ENCODE peak calls at places on chromosomes 5 and 9, in eight cellular contexts. One of them, this sample, is unnamed.

GRCh38 chr9:136614967-136615623 is 47.6 kb upstream of the EGFL7 start:
- DNase-seq in kidney: peak
- DNase-seq in tibial artery: no peak
- DNase-seq in vagina: no peak
- DNase-seq in lung: no peak
- DNase-seq in activated CD8-positive, alpha-beta T cell treated with anti-CD3 and anti-CD28 coated beads for 36 hours: no peak
- DNase-seq in adrenal gland: no peak
- DNase-seq in left ventricle myocardium inferior: peak
- DNase-seq in this sample: no peak

GRCh38 chr5:168712280-168712924 is 133.2 kb upstream of the PANK3 start:
- DNase-seq in kidney: no peak
- DNase-seq in tibial artery: peak
- DNase-seq in vagina: no peak
- DNase-seq in lung: no peak
- DNase-seq in activated CD8-positive, alpha-beta T cell treated with anti-CD3 and anti-CD28 coated beads for 36 hours: no peak
- DNase-seq in adrenal gland: no peak
- DNase-seq in left ventricle myocardium inferior: no peak
- DNase-seq in this sample: no peak

GRCh38 chr5:83472213-83472507 is 616 bp downstream of the VCAN start:
- DNase-seq in kidney: no peak
- DNase-seq in tibial artery: no peak
- DNase-seq in vagina: no peak
- DNase-seq in lung: no peak
- DNase-seq in activated CD8-positive, alpha-beta T cell treated with anti-CD3 and anti-CD28 coated beads for 36 hours: no peak
- DNase-seq in adrenal gland: no peak
- DNase-seq in left ventricle myocardium inferior: no peak
- DNase-seq in this sample: no peak

GRCh38 chr9:90933468-90933867 is 131.8 kb downstream of the SYK start:
- DNase-seq in kidney: no peak
- DNase-seq in tibial artery: no peak
- DNase-seq in vagina: no peak
- DNase-seq in lung: no peak
- DNase-seq in activated CD8-positive, alpha-beta T cell treated with anti-CD3 and anti-CD28 coated beads for 36 hours: no peak
- DNase-seq in adrenal gland: no peak
- DNase-seq in left ventricle myocardium inferior: no peak
- DNase-seq in this sample: no peak

GRCh38 chr5:141441571-141442170 is 11.4 kb downstream of the PCDHGA12 start:
- DNase-seq in kidney: no peak
- DNase-seq in tibial artery: no peak
- DNase-seq in vagina: no peak
- DNase-seq in lung: no peak
- DNase-seq in activated CD8-positive, alpha-beta T cell treated with anti-CD3 and anti-CD28 coated beads for 36 hours: no peak
- DNase-seq in adrenal gland: no peak
- DNase-seq in left ventricle myocardium inferior: peak
- DNase-seq in this sample: no peak

GRCh38 chr9:128009639-128010038 is 28.9 kb upstream of the EEIG1 start:
- DNase-seq in kidney: no peak
- DNase-seq in tibial artery: no peak
- DNase-seq in vagina: no peak
- DNase-seq in lung: no peak
- DNase-seq in activated CD8-positive, alpha-beta T cell treated with anti-CD3 and anti-CD28 coated beads for 36 hours: no peak
- DNase-seq in adrenal gland: no peak
- DNase-seq in left ventricle myocardium inferior: no peak
- DNase-seq in this sample: no peak

GRCh38 chr9:112348993-112349333 is 15.5 kb upstream of the PTBP3 start:
- DNase-seq in kidney: no peak
- DNase-seq in tibial artery: no peak
- DNase-seq in vagina: no peak
- DNase-seq in lung: no peak
- DNase-seq in activated CD8-positive, alpha-beta T cell treated with anti-CD3 and anti-CD28 coated beads for 36 hours: no peak
- DNase-seq in adrenal gland: no peak
- DNase-seq in left ventricle myocardium inferior: no peak
- DNase-seq in this sample: no peak

GRCh38 chr5:159449925-159450324 is 119.6 kb upstream of the IL12B start:
- DNase-seq in kidney: no peak
- DNase-seq in tibial artery: no peak
- DNase-seq in vagina: no peak
- DNase-seq in lung: no peak
- DNase-seq in activated CD8-positive, alpha-beta T cell treated with anti-CD3 and anti-CD28 coated beads for 36 hours: no peak
- DNase-seq in adrenal gland: peak
- DNase-seq in left ventricle myocardium inferior: no peak
- DNase-seq in this sample: no peak

DNA sequence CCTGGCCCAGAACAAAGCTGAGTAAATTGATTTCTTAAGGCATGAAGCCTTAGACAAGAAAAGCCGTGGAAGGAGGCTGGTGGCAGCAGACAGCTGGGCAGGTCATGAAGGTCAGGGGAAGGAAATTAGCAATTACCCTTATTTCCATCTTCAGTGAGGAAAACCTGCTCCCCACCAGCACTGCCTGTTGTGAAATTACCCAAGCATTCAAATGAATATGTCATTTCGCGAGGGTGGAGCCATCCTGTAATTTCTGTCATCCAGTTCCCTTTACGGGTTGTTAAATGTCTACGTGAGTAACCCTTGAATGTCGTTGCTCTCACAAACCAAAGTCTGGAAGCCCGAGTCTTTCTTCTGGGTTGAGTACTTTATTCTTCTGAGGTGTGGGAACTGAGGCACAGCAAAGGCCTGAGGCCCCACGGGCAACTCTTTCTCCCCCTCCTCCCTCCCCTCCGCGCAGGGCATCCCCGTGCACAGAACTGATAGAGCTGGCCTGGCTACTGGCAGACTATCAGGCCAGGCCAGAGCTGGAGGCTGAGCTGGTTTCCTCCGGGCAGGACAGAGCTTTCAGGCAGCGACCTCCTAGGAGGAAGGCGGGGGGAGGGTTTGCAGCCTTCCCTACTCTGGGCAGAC is 22.0 kb upstream of the AK3 start:
- DNase-seq in kidney: peak
- DNase-seq in tibial artery: peak
- DNase-seq in vagina: no peak
- DNase-seq in lung: peak
- DNase-seq in activated CD8-positive, alpha-beta T cell treated with anti-CD3 and anti-CD28 coated beads for 36 hours: no peak
- DNase-seq in adrenal gland: peak
- DNase-seq in left ventricle myocardium inferior: no peak
- DNase-seq in this sample: no peak
- TF ChIP-seq CTCF in kidney: no peak
- TF ChIP-seq CTCF in tibial artery: no peak
- TF ChIP-seq CTCF in vagina: peak
- TF ChIP-seq CTCF in lung: no peak
- TF ChIP-seq CTCF in activated CD8-positive, alpha-beta T cell treated with anti-CD3 and anti-CD28 coated beads for 36 hours: no peak
- TF ChIP-seq CTCF in adrenal gland: no peak
- TF ChIP-seq CTCF in left ventricle myocardium inferior: no peak
- TF ChIP-seq CTCF in this sample: no peak

DNA sequence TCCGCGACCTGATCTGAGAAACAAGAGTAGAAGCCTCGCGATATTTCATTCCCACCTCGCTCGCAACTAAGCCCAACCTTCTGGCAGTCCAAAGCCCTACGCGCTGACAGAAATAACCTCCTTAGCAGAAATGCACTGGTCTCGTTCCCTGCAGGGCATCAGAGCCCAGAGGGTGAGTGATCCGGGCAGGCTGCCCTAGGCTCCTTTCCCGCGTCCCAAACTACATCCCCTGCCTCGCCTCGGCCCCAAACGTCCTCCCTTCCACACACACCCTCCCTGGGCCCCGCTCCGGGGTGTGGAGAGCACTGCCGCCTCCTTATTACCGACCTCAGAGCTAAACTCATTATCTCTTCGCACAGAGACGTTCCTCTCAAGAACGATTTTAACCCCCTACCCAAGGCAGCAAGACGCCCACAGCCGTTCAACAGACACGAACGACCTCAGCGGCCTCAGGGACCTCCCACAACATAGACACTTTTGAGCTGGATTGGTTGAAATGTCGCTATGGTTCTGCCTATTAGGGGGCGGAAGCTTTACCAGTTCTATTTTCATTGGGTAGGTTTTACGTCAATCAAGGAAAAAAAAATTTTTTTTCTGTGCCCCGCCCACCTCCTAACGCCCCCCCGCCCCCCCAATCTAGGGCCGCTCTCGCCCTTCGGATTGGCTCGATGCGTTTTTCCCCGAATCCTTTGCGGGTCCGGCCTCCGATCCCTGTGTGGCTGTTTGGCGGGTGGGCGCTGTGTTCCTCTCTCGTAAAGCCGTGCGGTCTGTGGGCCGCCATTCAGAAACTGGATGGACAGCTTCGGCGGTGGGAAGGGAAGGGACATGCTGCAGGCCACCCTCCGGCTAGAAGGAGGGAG is at the start of gene CETN3:
- DNase-seq in kidney: peak
- DNase-seq in tibial artery: peak
- DNase-seq in vagina: no peak
- DNase-seq in lung: peak
- DNase-seq in activated CD8-positive, alpha-beta T cell treated with anti-CD3 and anti-CD28 coated beads for 36 hours: peak
- DNase-seq in adrenal gland: peak
- DNase-seq in left ventricle myocardium inferior: peak
- DNase-seq in this sample: no peak
- TF ChIP-seq CTCF in kidney: no peak
- TF ChIP-seq CTCF in tibial artery: no peak
- TF ChIP-seq CTCF in vagina: no peak
- TF ChIP-seq CTCF in lung: no peak
- TF ChIP-seq CTCF in activated CD8-positive, alpha-beta T cell treated with anti-CD3 and anti-CD28 coated beads for 36 hours: no peak
- TF ChIP-seq CTCF in adrenal gland: no peak
- TF ChIP-seq CTCF in left ventricle myocardium inferior: no peak
- TF ChIP-seq CTCF in this sample: no peak

GRCh38 chr9:100428871-100429654 is 2.1 kb downstream of the MSANTD3 start:
- DNase-seq in kidney: no peak
- DNase-seq in tibial artery: peak
- DNase-seq in vagina: no peak
- DNase-seq in lung: no peak
- DNase-seq in activated CD8-positive, alpha-beta T cell treated with anti-CD3 and anti-CD28 coated beads for 36 hours: no peak
- DNase-seq in adrenal gland: peak
- DNase-seq in left ventricle myocardium inferior: no peak
- DNase-seq in this sample: no peak
- TF ChIP-seq CTCF in kidney: no peak
- TF ChIP-seq CTCF in tibial artery: no peak
- TF ChIP-seq CTCF in vagina: no peak
- TF ChIP-seq CTCF in lung: no peak
- TF ChIP-seq CTCF in activated CD8-positive, alpha-beta T cell treated with anti-CD3 and anti-CD28 coated beads for 36 hours: no peak
- TF ChIP-seq CTCF in adrenal gland: no peak
- TF ChIP-seq CTCF in left ventricle myocardium inferior: no peak
- TF ChIP-seq CTCF in this sample: no peak

DNA sequence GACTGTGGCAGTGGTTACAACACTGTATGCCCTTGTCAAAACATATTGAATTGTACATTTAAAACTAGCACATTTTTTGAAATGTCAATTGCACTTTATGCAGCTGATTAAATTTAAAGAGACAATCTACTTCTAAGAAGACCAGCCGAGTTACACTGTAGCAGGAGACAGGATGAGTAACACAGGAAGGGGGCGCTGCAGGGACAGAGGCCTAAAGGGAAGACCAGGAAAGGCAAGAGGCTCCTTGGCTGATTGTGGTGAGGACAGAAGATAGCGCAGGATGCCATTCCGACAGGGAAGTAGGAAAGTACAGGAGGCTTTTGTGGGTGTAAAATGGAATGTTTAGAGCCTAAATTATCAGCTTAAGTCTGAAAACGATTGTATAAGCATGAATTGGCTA is 28.2 kb upstream of the PPP2R2B start:
- DNase-seq in kidney: no peak
- DNase-seq in tibial artery: no peak
- DNase-seq in vagina: no peak
- DNase-seq in lung: no peak
- DNase-seq in activated CD8-positive, alpha-beta T cell treated with anti-CD3 and anti-CD28 coated beads for 36 hours: peak
- DNase-seq in adrenal gland: no peak
- DNase-seq in left ventricle myocardium inferior: no peak
- DNase-seq in this sample: no peak
- TF ChIP-seq CTCF in kidney: no peak
- TF ChIP-seq CTCF in tibial artery: no peak
- TF ChIP-seq CTCF in vagina: no peak
- TF ChIP-seq CTCF in lung: no peak
- TF ChIP-seq CTCF in activated CD8-positive, alpha-beta T cell treated with anti-CD3 and anti-CD28 coated beads for 36 hours: no peak
- TF ChIP-seq CTCF in adrenal gland: no peak
- TF ChIP-seq CTCF in left ventricle myocardium inferior: no peak
- TF ChIP-seq CTCF in this sample: no peak

DNA sequence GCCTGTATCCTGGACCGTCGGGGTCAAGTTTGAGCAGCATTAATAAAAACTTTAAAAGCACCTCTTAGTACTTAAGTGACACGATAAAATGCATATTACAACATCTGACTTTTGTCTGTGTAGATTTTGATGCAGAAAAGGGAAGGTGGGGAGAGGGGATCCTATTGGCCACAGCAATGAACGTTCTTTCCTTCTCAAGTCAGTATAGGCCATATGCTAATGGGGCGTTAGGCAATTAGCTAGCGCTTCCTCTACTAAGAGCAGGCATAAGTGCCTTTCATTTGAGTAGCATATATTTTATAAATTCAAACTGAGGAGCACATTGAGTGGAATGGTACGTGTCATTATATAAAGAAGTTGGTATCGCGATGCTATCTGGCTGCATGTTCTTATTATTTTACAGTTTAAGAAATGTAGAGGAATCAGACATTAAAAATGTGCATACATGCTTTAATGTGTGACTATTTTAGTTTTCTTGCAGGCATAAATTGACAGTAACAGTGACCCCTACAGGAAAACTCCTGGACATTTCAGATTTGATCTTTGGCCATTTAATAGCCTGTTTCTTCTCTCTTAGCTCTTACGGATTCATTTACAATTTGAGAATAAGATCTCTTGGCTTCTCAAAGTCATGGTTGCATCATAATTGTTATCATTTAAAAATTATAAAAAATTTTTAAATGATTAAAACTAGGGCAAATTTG is 1.1 kb upstream of the GNA14 start:
- DNase-seq in kidney: no peak
- DNase-seq in tibial artery: no peak
- DNase-seq in vagina: no peak
- DNase-seq in lung: no peak
- DNase-seq in activated CD8-positive, alpha-beta T cell treated with anti-CD3 and anti-CD28 coated beads for 36 hours: no peak
- DNase-seq in adrenal gland: no peak
- DNase-seq in left ventricle myocardium inferior: no peak
- DNase-seq in this sample: no peak
- TF ChIP-seq CTCF in kidney: peak
- TF ChIP-seq CTCF in tibial artery: no peak
- TF ChIP-seq CTCF in vagina: no peak
- TF ChIP-seq CTCF in lung: no peak
- TF ChIP-seq CTCF in activated CD8-positive, alpha-beta T cell treated with anti-CD3 and anti-CD28 coated beads for 36 hours: no peak
- TF ChIP-seq CTCF in adrenal gland: peak
- TF ChIP-seq CTCF in left ventricle myocardium inferior: peak
- TF ChIP-seq CTCF in this sample: no peak

DNA sequence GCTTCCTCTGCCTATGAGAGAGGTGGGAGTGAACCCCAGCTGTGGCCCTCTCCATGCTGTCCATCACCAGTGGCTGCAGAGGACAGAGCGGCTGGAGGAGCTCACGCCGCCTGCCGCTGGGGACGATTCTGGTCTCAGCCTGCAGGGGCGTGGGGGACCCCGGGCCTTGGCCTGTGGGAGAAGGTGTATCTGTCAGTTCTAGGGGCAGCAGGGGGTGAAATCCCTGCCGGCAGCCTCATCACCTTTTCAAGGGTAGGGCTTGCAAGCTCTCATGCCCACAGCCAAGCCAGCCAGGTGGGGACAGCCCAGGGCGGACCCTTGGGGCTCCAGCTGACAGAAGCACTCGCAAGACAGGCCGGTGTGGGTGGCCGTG is 80.2 kb downstream of the TSPAN17 start:
- DNase-seq in kidney: no peak
- DNase-seq in tibial artery: no peak
- DNase-seq in vagina: no peak
- DNase-seq in lung: no peak
- DNase-seq in activated CD8-positive, alpha-beta T cell treated with anti-CD3 and anti-CD28 coated beads for 36 hours: no peak
- DNase-seq in adrenal gland: no peak
- DNase-seq in left ventricle myocardium inferior: no peak
- DNase-seq in this sample: no peak
- TF ChIP-seq CTCF in kidney: no peak
- TF ChIP-seq CTCF in tibial artery: no peak
- TF ChIP-seq CTCF in vagina: no peak
- TF ChIP-seq CTCF in lung: no peak
- TF ChIP-seq CTCF in activated CD8-positive, alpha-beta T cell treated with anti-CD3 and anti-CD28 coated beads for 36 hours: no peak
- TF ChIP-seq CTCF in adrenal gland: no peak
- TF ChIP-seq CTCF in left ventricle myocardium inferior: no peak
- TF ChIP-seq CTCF in this sample: no peak